ENCODE peak calls at places on chromosomes 5 and 9, in nine cellular contexts. L is ascending aorta; J is pancreas; A is tibial nerve; B is right atrium auricular region; N is dorsolateral prefrontal cortex; G is RWPE1; T is CD8-positive, alpha-beta T cell; W is GM23248. P is an unnamed sample.

GRCh38 chr9:37575511-37575914 is 667 bp downstream of the FBXO10 start:
- DNase-seq in L (no peak), J (no peak), A (no peak), B (no peak), N (no peak), G (no peak), T (no peak), W (peak; percentile 47), P (no peak)

GRCh38 chr5:54103871-54104270 is 206.5 kb downstream of the ARL15 start:
- DNase-seq in L (no peak), J (no peak), A (no peak), B (no peak), N (no peak), G (no peak), T (no peak), W (no peak), P (no peak)

GRCh38 chr9:114532561-114533237 is 27.4 kb upstream of the WHRN start:
- DNase-seq in L (no peak), J (no peak), A (no peak), B (no peak), N (no peak), G (no peak), T (no peak), W (peak; percentile 21), P (no peak)

GRCh38 chr5:32584651-32585050 is 706 bp upstream of the SUB1 start:
- DNase-seq in L (no peak), J (no peak), A (no peak), B (no peak), N (no peak), G (no peak), T (no peak), W (peak; percentile 31), P (no peak)

GRCh38 chr5:13350754-13351153 is 593.7 kb downstream of the DNAH5 start:
- DNase-seq in L (no peak), J (no peak), A (no peak), B (no peak), N (no peak), G (no peak), T (no peak), W (peak; percentile 33), P (no peak)

GRCh38 chr5:6791031-6791577 is 77.9 kb downstream of the TENT4A start:
- DNase-seq in L (no peak), J (no peak), A (no peak), B (no peak), N (no peak), G (no peak), T (no peak), W (no peak), P (no peak)

GRCh38 chr9:107584186-107584585 is 94.6 kb upstream of the KLF4 start:
- DNase-seq in L (no peak), J (no peak), A (no peak), B (no peak), N (no peak), G (no peak), T (no peak), W (peak; percentile 2), P (no peak)

GRCh38 chr5:150778517-150779396 is at the start of gene SMIM3:
- DNase-seq in L (peak; percentile 39), J (peak; percentile 92), A (peak; percentile 67), B (peak; percentile 86), N (peak; percentile 50), G (peak; percentile 75), T (peak; percentile 44), W (peak; percentile 86), P (peak; percentile 84)

GRCh38 chr5:156741516-156741915 is 108.6 kb upstream of the PPP1R2B start:
- DNase-seq in L (no peak), J (no peak), A (no peak), B (no peak), N (no peak), G (no peak), T (no peak), W (no peak), P (no peak)

GRCh38 chr5:167861134-167861930 is 430.1 kb upstream of the WWC1 start:
- DNase-seq in L (no peak), J (no peak), A (no peak), B (no peak), N (no peak), G (peak; percentile 55), T (no peak), W (peak; percentile 45), P (no peak)

GRCh38 chr5:159650803-159651202 is 265.5 kb upstream of the ADRA1B start:
- DNase-seq in L (no peak), J (no peak), A (no peak), B (no peak), N (no peak), G (no peak), T (no peak), W (no peak), P (no peak)

GRCh38 chr5:117769877-117770276 is 1195.3 kb upstream of the SEMA6A start:
- DNase-seq in L (no peak), J (no peak), A (no peak), B (no peak), N (no peak), G (no peak), T (no peak), W (no peak), P (no peak)

GRCh38 chr5:42753099-42753498 is 3.5 kb upstream of the CCDC152 start:
- DNase-seq in L (no peak), J (no peak), A (no peak), B (no peak), N (no peak), G (no peak), T (no peak), W (no peak), P (no peak)
- H3K27ac ChIP-seq in L (no peak overlapping the region), J (no peak overlapping the region), A (no peak overlapping the region), B (no peak overlapping the region), N (no peak overlapping the region), G (no peak overlapping the region), T (no peak overlapping the region), W (no peak overlapping the region), P (no peak overlapping the region)

DNA sequence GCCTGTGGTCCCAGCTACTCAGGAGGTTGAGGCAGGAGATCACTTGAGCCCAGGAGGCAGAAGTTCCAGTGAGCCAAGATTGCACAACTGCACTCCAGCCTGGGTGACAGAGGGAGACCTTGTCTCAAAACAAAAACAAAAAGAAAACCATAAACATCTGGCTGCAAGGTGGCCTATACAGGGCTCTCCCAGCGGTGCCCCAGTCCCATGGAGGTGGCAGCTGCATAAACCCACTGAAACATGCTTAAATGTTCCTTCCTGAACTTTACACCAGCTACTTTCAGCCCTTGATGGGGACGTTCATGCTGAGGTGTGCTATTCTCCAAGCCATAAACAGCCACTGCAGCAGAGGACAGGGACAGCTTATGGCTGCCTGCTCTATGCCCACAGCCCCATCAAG is 35.6 kb downstream of the DROSHA start:
- DNase-seq in L (no peak), J (no peak), A (no peak), B (no peak), N (no peak), G (no peak), T (no peak), W (no peak), P (no peak)
- H3K27ac ChIP-seq in L (no peak overlapping the region), J (no peak overlapping the region), A (no peak overlapping the region), B (no peak overlapping the region), N (no peak overlapping the region), G (no peak overlapping the region), T (no peak overlapping the region), W (no peak overlapping the region), P (no peak overlapping the region)

DNA sequence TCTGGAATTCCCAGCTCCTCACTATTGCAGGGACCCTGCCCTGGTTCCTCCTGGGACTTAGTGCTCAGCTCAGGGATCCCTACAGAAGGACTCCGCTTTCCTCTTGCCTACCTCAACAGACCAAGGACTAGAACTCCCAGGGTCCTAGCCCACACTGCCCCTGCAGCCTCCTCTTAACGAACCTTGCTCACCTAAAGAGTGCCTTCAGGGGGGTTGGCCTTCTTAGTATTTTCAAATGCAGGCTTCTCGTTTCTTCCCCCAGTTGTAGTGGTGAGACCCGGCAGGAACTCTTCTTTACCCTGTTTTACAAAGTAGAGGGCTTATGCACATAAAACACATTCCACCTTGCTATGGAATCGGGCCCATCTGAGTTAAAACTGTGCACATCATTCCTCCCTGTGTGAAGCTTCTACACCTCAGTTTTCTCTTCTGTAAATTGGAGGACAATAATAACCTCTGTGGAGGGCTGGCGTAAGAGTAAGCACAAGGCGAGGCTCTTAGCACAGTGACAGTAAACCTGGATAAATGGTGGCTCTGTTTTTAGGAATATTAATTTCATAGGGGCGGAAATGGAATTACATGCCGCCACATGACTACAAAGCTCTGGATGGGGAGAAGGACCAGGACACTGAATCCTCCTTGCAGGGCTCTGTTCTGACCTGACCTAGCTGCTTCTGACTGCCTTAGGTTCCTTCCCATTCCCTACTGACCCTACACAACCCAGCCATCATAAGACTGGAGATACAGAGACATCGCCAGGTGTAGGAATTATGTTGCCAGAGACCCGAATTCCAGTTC is 3.8 kb upstream of the HAND1 start:
- DNase-seq in L (no peak), J (no peak), A (no peak), B (no peak), N (no peak), G (no peak), T (no peak), W (no peak), P (no peak)
- H3K27ac ChIP-seq in L (no peak overlapping the region), J (no peak overlapping the region), A (no peak overlapping the region), B (no peak overlapping the region), N (no peak overlapping the region), G (no peak overlapping the region), T (no peak overlapping the region), W (no peak overlapping the region), P (no peak overlapping the region)

GRCh38 chr9:127950513-127951210 is 13.0 kb upstream of the DPM2 start:
- DNase-seq in L (no peak), J (peak; percentile 94), A (no peak), B (no peak), N (peak; percentile 97), G (no peak), T (no peak), W (no peak), P (no peak)

GRCh38 chr9:127949827-127950512 is 12.3 kb upstream of the DPM2 start:
- DNase-seq in L (no peak), J (peak; percentile 64), A (no peak), B (no peak), N (peak; percentile 74), G (no peak), T (no peak), W (no peak), P (no peak)

GRCh38 chr9:127955294-127956015 is 17.8 kb upstream of the DPM2 start:
- DNase-seq in L (no peak), J (peak; percentile 92), A (no peak), B (no peak), N (peak; percentile 71), G (peak; percentile 94), T (peak; percentile 65), W (peak; percentile 65), P (peak; percentile 89)

GRCh38 chr9:127954831-127955293 is 17.2 kb upstream of the DPM2 start:
- DNase-seq in L (no peak), J (peak; percentile 60), A (no peak), B (no peak), N (peak; percentile 86), G (no peak), T (no peak), W (no peak), P (no peak)

DNA sequence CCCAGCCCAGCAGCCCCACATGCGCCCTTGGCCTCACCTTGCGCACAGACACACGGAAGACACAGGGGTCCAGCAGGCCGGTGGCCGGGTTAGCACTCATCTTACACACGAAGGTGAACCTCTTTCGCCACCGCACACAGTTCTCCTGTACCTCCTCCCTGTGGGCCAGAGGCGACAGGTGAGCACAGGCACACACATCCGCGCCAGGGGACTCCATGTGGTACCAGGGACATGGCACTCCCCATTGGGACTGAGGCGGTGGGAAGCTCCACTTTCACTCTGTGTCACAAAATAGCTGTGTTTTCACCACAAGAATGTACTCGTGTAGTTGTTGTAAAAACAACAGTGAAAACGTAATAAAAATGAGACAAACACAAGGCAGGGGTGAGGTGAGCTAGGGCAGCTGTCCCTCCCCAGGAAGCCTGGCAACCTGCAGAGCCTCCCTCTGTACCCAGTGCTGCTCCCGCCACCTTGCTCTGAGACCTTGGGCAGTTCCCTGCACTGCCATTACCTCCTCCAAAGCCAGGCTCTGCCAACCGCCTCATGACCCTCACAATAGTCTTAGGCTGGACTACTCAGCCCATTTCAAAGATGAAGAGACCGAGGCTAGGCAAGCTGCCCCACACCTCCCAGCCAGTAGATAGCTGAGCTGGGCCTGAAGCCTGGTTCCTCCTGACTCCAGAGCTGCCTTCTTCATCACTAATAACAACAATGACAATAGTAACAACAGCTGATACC is 16.3 kb upstream of the DPM2 start:
- DNase-seq in L (no peak), J (peak; percentile 64), A (no peak), B (no peak), N (no peak), G (no peak), T (no peak), W (no peak), P (no peak)
- H3K27ac ChIP-seq in L (no peak overlapping the region), J (peak overlapping the region; percentile 76), A (peak overlapping the region; percentile 98), B (peak overlapping the region; percentile 76), N (peak overlapping the region; percentile 97), G (peak overlapping the region; percentile 88), T (peak overlapping the region; percentile 39), W (no peak overlapping the region), P (no peak overlapping the region)